ENCODE peak calls at places on chromosomes 7 and 10, in seven cellular contexts. One of them, this sample, is unnamed.

GRCh38 chr10:111114931-111115500 is 38.2 kb downstream of the ADRA2A start:
- DNase-seq in activated naive CD4-positive, alpha-beta T cell treated with anti-CD3 and anti-CD28 coated beads, Interleukin-2, amount 50 U/mL, for 72 hours: no peak
- DNase-seq in neural progenitor cell: no peak
- DNase-seq in ovary: no peak
- DNase-seq in fibroblast of villous mesenchyme: no peak
- DNase-seq in HFF-Myc: no peak
- DNase-seq in AG08396: no peak
- DNase-seq in this sample: no peak

GRCh38 chr10:70772627-70773026 is 12.6 kb downstream of the TBATA start:
- DNase-seq in fibroblast of villous mesenchyme: no peak
- DNase-seq in AG08396: no peak
- DNase-seq in activated naive CD4-positive, alpha-beta T cell treated with anti-CD3 and anti-CD28 coated beads, Interleukin-2, amount 50 U/mL, for 72 hours: no peak
- DNase-seq in ovary: no peak
- DNase-seq in neural progenitor cell: no peak
- DNase-seq in HFF-Myc: no peak
- DNase-seq in this sample: no peak

GRCh38 chr7:47778153-47778661 is 170.1 kb downstream of the PKD1L1 start:
- DNase-seq in fibroblast of villous mesenchyme: no peak
- DNase-seq in ovary: no peak
- DNase-seq in HFF-Myc: peak; percentile 42
- DNase-seq in activated naive CD4-positive, alpha-beta T cell treated with anti-CD3 and anti-CD28 coated beads, Interleukin-2, amount 50 U/mL, for 72 hours: no peak
- DNase-seq in AG08396: no peak
- DNase-seq in neural progenitor cell: no peak
- DNase-seq in this sample: no peak

GRCh38 chr7:135147341-135147898 is 452 bp upstream of the TMEM140 start:
- DNase-seq in neural progenitor cell: no peak
- DNase-seq in AG08396: peak; percentile 39
- DNase-seq in activated naive CD4-positive, alpha-beta T cell treated with anti-CD3 and anti-CD28 coated beads, Interleukin-2, amount 50 U/mL, for 72 hours: no peak
- DNase-seq in ovary: no peak
- DNase-seq in HFF-Myc: no peak
- DNase-seq in fibroblast of villous mesenchyme: peak; percentile 72
- DNase-seq in this sample: no peak

GRCh38 chr7:125382401-125382800 is 452.8 kb upstream of the POT1 start:
- DNase-seq in ovary: no peak
- DNase-seq in HFF-Myc: no peak
- DNase-seq in fibroblast of villous mesenchyme: no peak
- DNase-seq in activated naive CD4-positive, alpha-beta T cell treated with anti-CD3 and anti-CD28 coated beads, Interleukin-2, amount 50 U/mL, for 72 hours: no peak
- DNase-seq in neural progenitor cell: no peak
- DNase-seq in AG08396: no peak
- DNase-seq in this sample: no peak

GRCh38 chr7:7051221-7051877 is 131.0 kb upstream of the C1GALT1 start:
- DNase-seq in activated naive CD4-positive, alpha-beta T cell treated with anti-CD3 and anti-CD28 coated beads, Interleukin-2, amount 50 U/mL, for 72 hours: no peak
- DNase-seq in HFF-Myc: no peak
- DNase-seq in fibroblast of villous mesenchyme: no peak
- DNase-seq in neural progenitor cell: no peak
- DNase-seq in AG08396: no peak
- DNase-seq in ovary: no peak
- DNase-seq in this sample: no peak

GRCh38 chr10:97539523-97540200 is 32.9 kb upstream of the ANKRD2 start:
- DNase-seq in HFF-Myc: no peak
- DNase-seq in AG08396: peak; percentile 73
- DNase-seq in fibroblast of villous mesenchyme: peak; percentile 79
- DNase-seq in ovary: peak; percentile 74
- DNase-seq in neural progenitor cell: peak; percentile 47
- DNase-seq in activated naive CD4-positive, alpha-beta T cell treated with anti-CD3 and anti-CD28 coated beads, Interleukin-2, amount 50 U/mL, for 72 hours: no peak
- DNase-seq in this sample: no peak

GRCh38 chr10:120005408-120006280 is 113.1 kb downstream of the SEC23IP start:
- DNase-seq in fibroblast of villous mesenchyme: no peak
- DNase-seq in HFF-Myc: no peak
- DNase-seq in ovary: no peak
- DNase-seq in AG08396: no peak
- DNase-seq in activated naive CD4-positive, alpha-beta T cell treated with anti-CD3 and anti-CD28 coated beads, Interleukin-2, amount 50 U/mL, for 72 hours: no peak
- DNase-seq in neural progenitor cell: peak; percentile 43
- DNase-seq in this sample: peak; percentile 11

GRCh38 chr7:44151679-44152355 is 10.7 kb upstream of the MYL7 start:
- DNase-seq in HFF-Myc: no peak
- DNase-seq in ovary: no peak
- DNase-seq in neural progenitor cell: no peak
- DNase-seq in AG08396: no peak
- DNase-seq in activated naive CD4-positive, alpha-beta T cell treated with anti-CD3 and anti-CD28 coated beads, Interleukin-2, amount 50 U/mL, for 72 hours: peak; percentile 53
- DNase-seq in fibroblast of villous mesenchyme: no peak
- DNase-seq in this sample: no peak

GRCh38 chr7:115476666-115477065 is 553.9 kb downstream of the TFEC start:
- DNase-seq in neural progenitor cell: peak; percentile 50
- DNase-seq in ovary: peak; percentile 10
- DNase-seq in AG08396: no peak
- DNase-seq in activated naive CD4-positive, alpha-beta T cell treated with anti-CD3 and anti-CD28 coated beads, Interleukin-2, amount 50 U/mL, for 72 hours: no peak
- DNase-seq in HFF-Myc: no peak
- DNase-seq in fibroblast of villous mesenchyme: no peak
- DNase-seq in this sample: peak; percentile 76

GRCh38 chr7:1325646-1326510 is 93.2 kb downstream of the UNCX start:
- DNase-seq in AG08396: no peak
- DNase-seq in activated naive CD4-positive, alpha-beta T cell treated with anti-CD3 and anti-CD28 coated beads, Interleukin-2, amount 50 U/mL, for 72 hours: no peak
- DNase-seq in HFF-Myc: no peak
- DNase-seq in ovary: no peak
- DNase-seq in neural progenitor cell: no peak
- DNase-seq in fibroblast of villous mesenchyme: no peak
- DNase-seq in this sample: no peak

GRCh38 chr7:100380180-100380579 is 6.9 kb downstream of the PILRA start:
- DNase-seq in HFF-Myc: no peak
- DNase-seq in neural progenitor cell: no peak
- DNase-seq in activated naive CD4-positive, alpha-beta T cell treated with anti-CD3 and anti-CD28 coated beads, Interleukin-2, amount 50 U/mL, for 72 hours: no peak
- DNase-seq in fibroblast of villous mesenchyme: no peak
- DNase-seq in ovary: no peak
- DNase-seq in AG08396: no peak
- DNase-seq in this sample: no peak

GRCh38 chr10:43225787-43226153 is 41.1 kb downstream of the RASGEF1A start:
- DNase-seq in HFF-Myc: no peak
- DNase-seq in ovary: no peak
- DNase-seq in activated naive CD4-positive, alpha-beta T cell treated with anti-CD3 and anti-CD28 coated beads, Interleukin-2, amount 50 U/mL, for 72 hours: peak; percentile 68
- DNase-seq in AG08396: no peak
- DNase-seq in fibroblast of villous mesenchyme: no peak
- DNase-seq in neural progenitor cell: no peak
- DNase-seq in this sample: no peak

GRCh38 chr7:42263971-42264370 is 27.0 kb upstream of the GLI3 start:
- DNase-seq in fibroblast of villous mesenchyme: no peak
- DNase-seq in activated naive CD4-positive, alpha-beta T cell treated with anti-CD3 and anti-CD28 coated beads, Interleukin-2, amount 50 U/mL, for 72 hours: no peak
- DNase-seq in HFF-Myc: no peak
- DNase-seq in neural progenitor cell: peak; percentile 17
- DNase-seq in AG08396: no peak
- DNase-seq in ovary: no peak
- DNase-seq in this sample: no peak

This sample was measured in DMS153.